ENCODE peak calls at places on chromosomes 11 and 22, in nine cellular contexts. L is uterus; X is H9; A is adipocyte; H is stimulated activated CD4-positive, alpha-beta T cell treated with anti-CD3 and anti-CD28 coated beads, TNF-alpha, amount 100 ng/mL, for 4 hours; P is activated CD4-positive, alpha-beta T cell treated with anti-CD3 and anti-CD28 coated beads, Interleukin-2, amount 50 U/mL, for 24 hours; Y is lung microvascular endothelial cell; M is anterior cingulate cortex; G is hepatocyte. B is an unnamed sample.

GRCh38 chr11:6061475-6061874 is 30.9 kb upstream of the OR56A1 start:
- DNase-seq in M (no peak), X (no peak), A (no peak), L (no peak), H (no peak), P (no peak), Y (no peak), G (no peak), B (no peak)

GRCh38 chr11:6353367-6353987 is 33.2 kb upstream of the CAVIN3 start:
- DNase-seq in H (peak), M (peak), Y (peak), P (peak), L (peak), G (peak), X (peak), A (peak), B (peak)

GRCh38 chr11:65793144-65793581 is 6.3 kb downstream of the OVOL1 start:
- DNase-seq in P (no peak), G (peak), M (no peak), Y (no peak), H (no peak), X (no peak), L (no peak), A (no peak), B (no peak)

GRCh38 chr22:29710922-29711593 is 8.7 kb upstream of the CABP7 start:
- DNase-seq in Y (no peak), G (no peak), P (no peak), L (no peak), X (no peak), H (no peak), M (no peak), A (no peak), B (no peak)

GRCh38 chr22:22923379-22923778 is 35.8 kb downstream of the IGLL5 start:
- DNase-seq in G (no peak), H (no peak), Y (no peak), L (no peak), P (no peak), A (no peak), M (no peak), X (no peak), B (no peak)

GRCh38 chr22:37167981-37168647 is 18.4 kb upstream of the IL2RB start:
- DNase-seq in Y (no peak), M (no peak), A (no peak), H (no peak), X (no peak), P (no peak), L (no peak), G (no peak), B (no peak)

GRCh38 chr11:73072935-73073481 is 69.1 kb downstream of the FCHSD2 start:
- DNase-seq in A (peak), G (peak), M (no peak), Y (peak), L (no peak), X (no peak), P (no peak), H (no peak), B (no peak)

GRCh38 chr11:104432526-104432925 is 268.6 kb upstream of the PDGFD start:
- DNase-seq in H (no peak), X (no peak), A (no peak), L (no peak), M (no peak), P (no peak), G (no peak), Y (no peak), B (no peak)

GRCh38 chr11:125624756-125625213 is at the start of gene CHEK1:
- DNase-seq in Y (no peak), L (no peak), A (no peak), G (no peak), M (no peak), P (no peak), X (no peak), H (no peak), B (no peak)

GRCh38 chr11:69915501-69916250 is 96.5 kb upstream of the FGF3 start:
- DNase-seq in X (peak), L (peak), Y (peak), H (no peak), A (peak), P (peak), M (peak), G (peak), B (no peak)

GRCh38 chr11:44835326-44835725 is 108.6 kb downstream of the TSPAN18 start:
- DNase-seq in P (no peak), X (no peak), L (no peak), G (no peak), A (no peak), H (no peak), M (no peak), Y (no peak), B (no peak)

GRCh38 chr11:60265373-60266214 is 14.9 kb upstream of the MS4A4A start:
- DNase-seq in A (peak), P (peak), M (no peak), Y (peak), L (no peak), H (no peak), G (peak), X (no peak), B (no peak)

GRCh38 chr11:77322506-77322905 is 21.0 kb upstream of the GDPD4 start:
- DNase-seq in G (no peak), Y (no peak), A (peak), H (no peak), P (no peak), L (no peak), M (no peak), X (no peak), B (no peak)

GRCh38 chr11:103091441-103091809 is 535 bp downstream of the DCUN1D5 start:
- DNase-seq in G (peak), Y (peak), H (peak), L (peak), P (peak), M (peak), A (peak), X (peak), B (no peak)

GRCh38 chr11:93573184-93573583 is 30.0 kb upstream of the SMCO4 start:
- DNase-seq in A (no peak), Y (no peak), M (no peak), P (no peak), H (no peak), G (no peak), X (no peak), L (no peak), B (no peak)

GRCh38 chr22:48492371-48493320 is 1335.0 kb downstream of the BRD1 start:
- DNase-seq in M (peak), G (peak), Y (peak), H (no peak), P (no peak), X (peak), A (peak), L (peak), B (peak)

GRCh38 chr22:29022101-29022817 is 39.4 kb downstream of the C22orf31 start:
- DNase-seq in Y (no peak), M (no peak), A (no peak), H (no peak), X (no peak), G (peak), P (no peak), L (no peak), B (no peak)

GRCh38 chr11:134266841-134267251 is 9.3 kb upstream of the GLB1L3 start:
- DNase-seq in A (peak), Y (no peak), H (no peak), G (no peak), P (no peak), L (no peak), M (no peak), X (no peak), B (no peak)

GRCh38 chr11:11985016-11985715 is 23.3 kb downstream of the DKK3 start:
- DNase-seq in A (no peak), M (no peak), G (no peak), L (no peak), Y (no peak), P (no peak), X (peak), H (no peak), B (no peak)

GRCh38 chr11:95750101-95750500 is 39.5 kb downstream of the FAM76B start:
- DNase-seq in M (no peak), Y (no peak), H (no peak), L (no peak), A (no peak), P (no peak), X (no peak), G (no peak), B (no peak)

GRCh38 chr11:86916330-86916729 is 38.9 kb downstream of the FZD4 start:
- DNase-seq in H (no peak), X (no peak), M (no peak), G (no peak), L (no peak), A (peak), P (no peak), Y (peak), B (no peak)

GRCh38 chr22:47379037-47379436 is 616.6 kb downstream of the TBC1D22A start:
- DNase-seq in M (no peak), L (no peak), X (no peak), G (no peak), H (no peak), A (no peak), P (no peak), Y (no peak), B (no peak)

GRCh38 chr22:39349506-39349966 is 255 bp upstream of the SYNGR1 start:
- DNase-seq in X (no peak), Y (peak), H (no peak), P (no peak), G (peak), M (peak), A (peak), L (peak), B (peak)

B was measured in H1.